ENCODE peak calls at places on chromosomes 16 and 17, in seven cellular contexts. One of them, this sample, is unnamed.

GRCh38 chr16:30009990-30010816 is 624 bp downstream of the DOC2A start:
- DNase-seq in tibial nerve: no peak
- DNase-seq in A549: no peak
- DNase-seq in sigmoid colon: no peak
- DNase-seq in stomach: no peak
- DNase-seq in transverse colon: no peak
- DNase-seq in H1: no peak
- DNase-seq in this sample: no peak

GRCh38 chr16:51048544-51048943 is 102.5 kb downstream of the SALL1 start:
- DNase-seq in A549: no peak
- DNase-seq in transverse colon: no peak
- DNase-seq in tibial nerve: no peak
- DNase-seq in stomach: no peak
- DNase-seq in sigmoid colon: no peak
- DNase-seq in H1: no peak
- DNase-seq in this sample: no peak

GRCh38 chr17:7313890-7314718 is 1.1 kb downstream of the GPS2 start:
- DNase-seq in A549: no peak
- DNase-seq in H1: no peak
- DNase-seq in sigmoid colon: no peak
- DNase-seq in transverse colon: no peak
- DNase-seq in stomach: no peak
- DNase-seq in tibial nerve: no peak
- DNase-seq in this sample: no peak

GRCh38 chr17:81200695-81201580 is 21.8 kb downstream of the CEP131 start:
- DNase-seq in sigmoid colon: no peak
- DNase-seq in tibial nerve: peak
- DNase-seq in transverse colon: peak
- DNase-seq in stomach: peak
- DNase-seq in H1: no peak
- DNase-seq in A549: peak
- DNase-seq in this sample: no peak

GRCh38 chr17:207775-208174 is 26.3 kb upstream of the DOC2B start:
- DNase-seq in H1: no peak
- DNase-seq in tibial nerve: no peak
- DNase-seq in sigmoid colon: no peak
- DNase-seq in transverse colon: no peak
- DNase-seq in stomach: no peak
- DNase-seq in A549: no peak
- DNase-seq in this sample: no peak

GRCh38 chr17:8392674-8393469 is 4.8 kb downstream of the RNF222 start:
- DNase-seq in A549: no peak
- DNase-seq in stomach: no peak
- DNase-seq in tibial nerve: no peak
- DNase-seq in H1: no peak
- DNase-seq in sigmoid colon: no peak
- DNase-seq in transverse colon: no peak
- DNase-seq in this sample: no peak

GRCh38 chr17:8887834-8888703 is 20.6 kb upstream of the PIK3R6 start:
- DNase-seq in H1: peak
- DNase-seq in tibial nerve: peak
- DNase-seq in sigmoid colon: no peak
- DNase-seq in A549: peak
- DNase-seq in stomach: no peak
- DNase-seq in transverse colon: no peak
- DNase-seq in this sample: no peak

GRCh38 chr16:66618588-66618987 is 14.1 kb downstream of the CMTM3 start:
- DNase-seq in stomach: no peak
- DNase-seq in A549: no peak
- DNase-seq in tibial nerve: peak
- DNase-seq in sigmoid colon: no peak
- DNase-seq in transverse colon: no peak
- DNase-seq in H1: no peak
- DNase-seq in this sample: no peak

GRCh38 chr16:60199154-60199553 is 1465.0 kb upstream of the GOT2 start:
- DNase-seq in sigmoid colon: no peak
- DNase-seq in stomach: no peak
- DNase-seq in A549: no peak
- DNase-seq in tibial nerve: no peak
- DNase-seq in H1: no peak
- DNase-seq in transverse colon: no peak
- DNase-seq in this sample: no peak

GRCh38 chr17:45316271-45317112 is at the start of gene MAP3K14:
- DNase-seq in sigmoid colon: peak
- DNase-seq in tibial nerve: no peak
- DNase-seq in A549: no peak
- DNase-seq in H1: peak
- DNase-seq in stomach: peak
- DNase-seq in transverse colon: peak
- DNase-seq in this sample: no peak

GRCh38 chr16:57147381-57148191 is 38.3 kb downstream of the PSME3IP1 start:
- DNase-seq in H1: no peak
- DNase-seq in sigmoid colon: peak
- DNase-seq in tibial nerve: no peak
- DNase-seq in stomach: no peak
- DNase-seq in transverse colon: no peak
- DNase-seq in A549: no peak
- DNase-seq in this sample: no peak

GRCh38 chr17:57541472-57542394 is 203.4 kb downstream of the CCDC182 start:
- DNase-seq in sigmoid colon: peak
- DNase-seq in A549: peak
- DNase-seq in transverse colon: no peak
- DNase-seq in stomach: no peak
- DNase-seq in H1: no peak
- DNase-seq in tibial nerve: no peak
- DNase-seq in this sample: no peak

GRCh38 chr16:54248863-54249710 is 37.5 kb downstream of the IRX3 start:
- DNase-seq in stomach: no peak
- DNase-seq in tibial nerve: no peak
- DNase-seq in transverse colon: no peak
- DNase-seq in H1: no peak
- DNase-seq in sigmoid colon: no peak
- DNase-seq in A549: no peak
- DNase-seq in this sample: no peak

GRCh38 chr16:17476414-17477259 is 5.9 kb upstream of the XYLT1 start:
- DNase-seq in sigmoid colon: no peak
- DNase-seq in A549: peak
- DNase-seq in H1: peak
- DNase-seq in transverse colon: peak
- DNase-seq in stomach: peak
- DNase-seq in tibial nerve: peak
- DNase-seq in this sample: no peak

GRCh38 chr16:81723098-81723723 is 55.9 kb upstream of the PLCG2 start:
- DNase-seq in tibial nerve: peak
- DNase-seq in stomach: no peak
- DNase-seq in H1: no peak
- DNase-seq in A549: peak
- DNase-seq in transverse colon: no peak
- DNase-seq in sigmoid colon: no peak
- DNase-seq in this sample: no peak

GRCh38 chr16:31486036-31486435 is 3.1 kb downstream of the SLC5A2 start:
- DNase-seq in A549: no peak
- DNase-seq in transverse colon: no peak
- DNase-seq in sigmoid colon: no peak
- DNase-seq in tibial nerve: no peak
- DNase-seq in H1: no peak
- DNase-seq in stomach: no peak
- DNase-seq in this sample: no peak

GRCh38 chr17:14903810-14904209 is 361.3 kb downstream of the PMP22 start:
- DNase-seq in H1: no peak
- DNase-seq in tibial nerve: no peak
- DNase-seq in transverse colon: no peak
- DNase-seq in sigmoid colon: no peak
- DNase-seq in A549: no peak
- DNase-seq in stomach: no peak
- DNase-seq in this sample: no peak

GRCh38 chr17:77886387-77886728 is 72.1 kb upstream of the TNRC6C start:
- DNase-seq in sigmoid colon: no peak
- DNase-seq in A549: no peak
- DNase-seq in H1: no peak
- DNase-seq in transverse colon: no peak
- DNase-seq in stomach: peak
- DNase-seq in tibial nerve: no peak
- DNase-seq in this sample: no peak

GRCh38 chr17:16910341-16910740 is 61.6 kb downstream of the TNFRSF13B start:
- DNase-seq in stomach: peak
- DNase-seq in tibial nerve: no peak
- DNase-seq in transverse colon: peak
- DNase-seq in sigmoid colon: no peak
- DNase-seq in H1: peak
- DNase-seq in A549: no peak
- DNase-seq in this sample: peak

GRCh38 chr17:72950236-72950931 is 142.1 kb downstream of the SLC39A11 start:
- DNase-seq in H1: no peak
- DNase-seq in tibial nerve: no peak
- DNase-seq in transverse colon: no peak
- DNase-seq in sigmoid colon: no peak
- DNase-seq in stomach: no peak
- DNase-seq in A549: no peak
- DNase-seq in this sample: no peak

GRCh38 chr17:71959129-71959528 is 161.7 kb upstream of the SOX9 start:
- DNase-seq in H1: no peak
- DNase-seq in A549: peak
- DNase-seq in stomach: no peak
- DNase-seq in tibial nerve: no peak
- DNase-seq in transverse colon: no peak
- DNase-seq in sigmoid colon: no peak
- DNase-seq in this sample: no peak

GRCh38 chr16:64615647-64616280 is 506.1 kb downstream of the CDH11 start:
- DNase-seq in A549: no peak
- DNase-seq in sigmoid colon: no peak
- DNase-seq in stomach: no peak
- DNase-seq in tibial nerve: no peak
- DNase-seq in transverse colon: no peak
- DNase-seq in H1: peak
- DNase-seq in this sample: no peak

GRCh38 chr17:80846932-80847331 is 144.7 kb upstream of the CHMP6 start:
- DNase-seq in tibial nerve: no peak
- DNase-seq in H1: no peak
- DNase-seq in transverse colon: no peak
- DNase-seq in A549: no peak
- DNase-seq in sigmoid colon: peak
- DNase-seq in stomach: no peak
- DNase-seq in this sample: no peak

DNA sequence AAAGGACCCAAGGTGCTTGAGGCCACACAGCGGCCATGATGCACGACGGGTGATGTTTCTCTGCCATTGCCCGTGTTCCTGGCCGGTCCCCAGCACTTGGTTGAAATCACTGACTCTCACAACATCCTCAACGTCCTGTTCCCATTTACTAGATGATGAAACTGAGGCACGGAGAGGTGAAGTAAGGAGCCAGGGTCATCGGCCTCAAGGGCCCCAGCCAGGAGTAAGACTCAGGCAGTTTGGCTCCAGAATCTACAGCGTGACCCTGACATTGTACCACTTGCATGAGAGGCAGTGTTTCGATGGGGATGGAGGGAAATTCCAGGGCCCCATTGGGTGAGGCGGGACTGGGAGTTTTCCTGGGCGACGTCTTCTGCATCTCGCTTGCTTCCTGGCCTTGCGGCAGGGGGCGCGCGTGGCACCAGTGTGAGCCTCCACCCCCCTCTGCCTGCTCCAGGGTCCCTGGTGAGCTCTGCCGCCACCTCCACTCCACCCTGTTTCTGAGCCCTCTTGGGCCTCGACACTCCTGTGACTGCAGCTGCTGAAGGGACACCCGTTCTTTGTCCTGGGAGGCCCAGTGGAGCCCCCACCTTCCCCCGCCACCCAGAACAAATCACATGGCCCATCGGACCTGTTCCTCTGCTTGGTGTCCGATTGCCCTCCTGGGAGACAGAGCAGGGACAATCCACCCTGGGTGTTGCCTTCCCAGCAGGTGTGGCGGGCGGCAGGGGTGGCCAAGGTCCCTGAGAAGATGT is 133.0 kb upstream of the GSE1 start:
- DNase-seq in tibial nerve: no peak
- DNase-seq in transverse colon: peak
- DNase-seq in stomach: peak
- DNase-seq in sigmoid colon: no peak
- DNase-seq in H1: peak
- DNase-seq in A549: peak
- DNase-seq in this sample: no peak
- TF ChIP-seq CTCF in tibial nerve: no peak
- TF ChIP-seq CTCF in transverse colon: peak
- TF ChIP-seq CTCF in stomach: peak
- TF ChIP-seq CTCF in sigmoid colon: no peak
- TF ChIP-seq CTCF in H1: peak
- TF ChIP-seq CTCF in A549: peak
- TF ChIP-seq CTCF in this sample: no peak

GRCh38 chr16:27367463-27368357 is 34.3 kb upstream of the IL21R start:
- DNase-seq in transverse colon: peak
- DNase-seq in H1: peak
- DNase-seq in stomach: peak
- DNase-seq in A549: peak
- DNase-seq in tibial nerve: peak
- DNase-seq in sigmoid colon: peak
- DNase-seq in this sample: peak
- TF ChIP-seq EP300 in transverse colon: no peak
- TF ChIP-seq EP300 in H1: no peak
- TF ChIP-seq EP300 in stomach: no peak
- TF ChIP-seq EP300 in A549: no peak
- TF ChIP-seq EP300 in tibial nerve: peak
- TF ChIP-seq EP300 in sigmoid colon: no peak
- TF ChIP-seq EP300 in this sample: no peak

DNA sequence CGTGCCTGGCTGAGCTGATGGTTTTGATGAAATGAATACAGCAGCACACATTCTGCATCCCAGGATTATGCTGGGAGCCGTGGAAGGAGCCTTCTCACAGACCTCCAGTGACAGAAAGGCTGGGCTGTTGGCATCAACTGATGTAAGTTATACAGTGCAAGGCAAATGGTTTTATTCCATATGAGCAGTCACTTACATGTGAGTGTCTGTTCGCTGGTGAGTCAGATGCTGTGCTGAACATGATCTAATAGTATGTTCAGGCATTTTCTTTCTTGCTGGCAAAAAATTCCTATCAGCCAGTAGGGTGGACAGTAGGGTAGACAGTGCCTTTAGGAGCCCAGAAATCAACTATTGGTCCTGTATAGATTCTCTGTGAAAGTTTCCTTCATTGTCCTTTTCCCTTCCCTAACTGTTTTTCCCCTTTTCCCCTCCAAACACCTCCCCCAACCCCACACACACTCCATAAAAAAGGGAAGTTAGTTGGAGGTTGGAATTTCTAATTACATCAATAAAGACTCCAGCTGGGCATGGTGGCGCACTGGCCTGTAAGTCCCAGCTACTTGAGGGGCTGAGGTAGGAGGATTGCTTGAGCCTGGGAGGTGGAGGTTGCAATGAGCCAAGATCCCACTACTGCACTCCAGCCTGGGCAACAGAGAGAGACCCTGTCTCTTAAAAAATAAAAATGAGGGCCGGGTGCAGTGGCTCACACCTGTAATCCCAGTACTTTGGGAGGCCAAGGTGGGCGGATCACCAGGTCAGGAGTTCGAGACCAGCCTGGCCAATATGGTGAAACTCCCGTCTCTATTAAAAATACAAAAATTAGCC is 36.2 kb downstream of the LDHD start:
- DNase-seq in H1: no peak
- DNase-seq in tibial nerve: no peak
- DNase-seq in stomach: no peak
- DNase-seq in A549: no peak
- DNase-seq in transverse colon: no peak
- DNase-seq in sigmoid colon: no peak
- DNase-seq in this sample: no peak
- TF ChIP-seq CTCF in H1: no peak
- TF ChIP-seq CTCF in tibial nerve: no peak
- TF ChIP-seq CTCF in stomach: no peak
- TF ChIP-seq CTCF in A549: no peak
- TF ChIP-seq CTCF in transverse colon: no peak
- TF ChIP-seq CTCF in sigmoid colon: no peak
- TF ChIP-seq CTCF in this sample: no peak

GRCh38 chr17:43584666-43585102 is 38.5 kb upstream of the ETV4 start:
- DNase-seq in sigmoid colon: no peak
- DNase-seq in H1: no peak
- DNase-seq in tibial nerve: no peak
- DNase-seq in transverse colon: no peak
- DNase-seq in A549: no peak
- DNase-seq in stomach: no peak
- DNase-seq in this sample: no peak
- TF ChIP-seq EP300 in sigmoid colon: no peak
- TF ChIP-seq EP300 in H1: no peak
- TF ChIP-seq EP300 in tibial nerve: no peak
- TF ChIP-seq EP300 in transverse colon: no peak
- TF ChIP-seq EP300 in A549: no peak
- TF ChIP-seq EP300 in stomach: no peak
- TF ChIP-seq EP300 in this sample: no peak